ENCODE peak calls at places on chromosomes 13 and 19, in eight cellular contexts. S is stimulated activated CD4-positive, alpha-beta T cell treated with anti-CD3 and anti-CD28 coated beads, TNF-alpha, amount 100 ng/mL, for 48 hours; P is endodermal cell; V is NB4; T is NCI-H1092 treated with DMSO at 0.1 percent for 48 hours; C is tibial artery; E is stomach; X is NCI-H1436 treated with DMSO at 0.1 percent for 48 hours. B is an unnamed sample.

GRCh38 chr13:85536706-85537105 is 262.5 kb downstream of the SLITRK6 start:
- DNase-seq in X (no peak), E (no peak), P (no peak), S (no peak), C (no peak), T (no peak), V (no peak), B (no peak)

GRCh38 chr13:90360785-90361184 is 986.7 kb upstream of the MIR17HG start:
- DNase-seq in C (no peak), E (no peak), P (no peak), V (no peak), S (no peak), X (no peak), T (no peak), B (no peak)

GRCh38 chr19:11304936-11305335 is 9.0 kb downstream of the TSPAN16 start:
- DNase-seq in T (no peak), S (no peak), E (no peak), C (no peak), P (no peak), V (no peak), X (no peak), B (no peak)

GRCh38 chr19:41945135-41945766 is 13.9 kb downstream of the RABAC1 start:
- DNase-seq in E (peak), S (peak), C (no peak), V (no peak), P (no peak), X (no peak), T (no peak), B (peak)

GRCh38 chr19:33684550-33685303 is 63.0 kb downstream of the CHST8 start:
- DNase-seq in E (no peak), S (no peak), P (no peak), C (no peak), T (peak), X (no peak), V (no peak), B (peak)

GRCh38 chr13:32938907-32939306 is 77.3 kb upstream of the KL start:
- DNase-seq in T (no peak), C (no peak), S (no peak), X (no peak), V (peak), E (no peak), P (no peak), B (no peak)

GRCh38 chr19:54282706-54283105 is 1.8 kb upstream of the LILRB2 start:
- DNase-seq in T (no peak), P (no peak), C (no peak), V (peak), E (no peak), S (no peak), X (no peak), B (no peak)

GRCh38 chr19:30227071-30227621 is 145.0 kb upstream of the ZNF536 start:
- DNase-seq in T (no peak), S (no peak), C (no peak), V (no peak), P (peak), E (no peak), X (no peak), B (no peak)

GRCh38 chr19:30675086-30675485 is 302.9 kb downstream of the ZNF536 start:
- DNase-seq in T (no peak), V (no peak), P (peak), X (no peak), E (no peak), S (no peak), C (no peak), B (no peak)

GRCh38 chr13:103351035-103351828 is 285.0 kb upstream of the SLC10A2 start:
- DNase-seq in C (no peak), E (no peak), X (no peak), P (peak), T (no peak), S (no peak), V (no peak), B (no peak)

GRCh38 chr13:112603641-112604220 is 15.8 kb upstream of the TUBGCP3 start:
- DNase-seq in V (no peak), P (no peak), X (no peak), E (no peak), S (no peak), C (no peak), T (peak), B (no peak)

GRCh38 chr13:97057196-97057595 is 62.9 kb upstream of the OXGR1 start:
- DNase-seq in T (no peak), S (no peak), P (no peak), C (no peak), X (no peak), E (no peak), V (no peak), B (no peak)

GRCh38 chr19:49331616-49332055 is 3.6 kb upstream of the CD37 start:
- DNase-seq in V (peak), C (no peak), S (no peak), X (no peak), T (no peak), P (peak), E (peak), B (peak)

GRCh38 chr19:391199-391557 is 17.8 kb downstream of the C2CD4C start:
- DNase-seq in C (no peak), V (no peak), P (no peak), T (no peak), S (no peak), E (no peak), X (no peak), B (no peak)

GRCh38 chr13:82713681-82714405 is 1168.4 kb downstream of the SLITRK1 start:
- DNase-seq in E (no peak), T (no peak), V (no peak), S (no peak), P (no peak), C (no peak), X (no peak), B (no peak)

GRCh38 chr13:94006271-94006670 is 473.2 kb downstream of the DCT start:
- DNase-seq in C (no peak), T (no peak), E (no peak), S (no peak), V (no peak), X (no peak), P (no peak), B (no peak)

GRCh38 chr13:25574437-25575426 is 203.0 kb downstream of the ATP8A2 start:
- DNase-seq in S (peak), T (peak), P (peak), X (peak), C (peak), E (peak), V (peak), B (no peak)

GRCh38 chr13:113901231-113901630 is 37.4 kb upstream of the GAS6 start:
- DNase-seq in P (peak), T (no peak), X (no peak), S (no peak), V (no peak), E (no peak), C (no peak), B (no peak)

GRCh38 chr13:51518847-51519246 is 65.4 kb upstream of the WDFY2 start:
- DNase-seq in S (no peak), C (no peak), E (no peak), T (no peak), X (no peak), P (no peak), V (peak), B (peak)

GRCh38 chr19:4557971-4558941 is 1.2 kb downstream of the SEMA6B start:
- DNase-seq in P (peak), S (no peak), T (peak), V (no peak), C (no peak), X (no peak), E (peak), B (no peak)

GRCh38 chr13:79435549-79435948 is 29.5 kb upstream of the RBM26 start:
- DNase-seq in E (no peak), S (no peak), T (no peak), V (no peak), P (no peak), X (no peak), C (no peak), B (no peak)

GRCh38 chr13:23618341-23618740 is 48.1 kb downstream of the TNFRSF19 start:
- DNase-seq in S (no peak), X (no peak), C (no peak), V (no peak), P (no peak), E (no peak), T (no peak), B (no peak)

GRCh38 chr19:39158646-39159260 is 33.2 kb downstream of the PAK4 start:
- DNase-seq in S (no peak), E (no peak), X (no peak), P (no peak), C (no peak), V (no peak), T (no peak), B (no peak)

GRCh38 chr13:23741879-23742510 is 147.2 kb downstream of the MIPEP start:
- DNase-seq in E (no peak), P (peak), C (no peak), T (no peak), V (peak), S (no peak), X (no peak), B (no peak)

GRCh38 chr19:42634409-42635232 is 39.9 kb upstream of the CEACAM8 start:
- DNase-seq in E (peak), X (no peak), C (no peak), P (peak), S (peak), T (peak), V (peak), B (no peak)

GRCh38 chr19:29662604-29663404 is 2.5 kb upstream of the PLEKHF1 start:
- DNase-seq in V (no peak), S (no peak), X (no peak), C (peak), P (no peak), E (peak), T (no peak), B (no peak)

GRCh38 chr13:51453308-51453958 is 597 bp upstream of the INTS6 start:
- DNase-seq in S (peak), X (no peak), V (peak), C (peak), T (peak), E (no peak), P (no peak), B (peak)

GRCh38 chr13:81773263-81773662 is 1432.3 kb upstream of the SPRY2 start:
- DNase-seq in T (no peak), C (no peak), E (no peak), S (no peak), X (no peak), V (no peak), P (no peak), B (no peak)

GRCh38 chr19:4342421-4343055 is 824 bp upstream of the MPND start:
- DNase-seq in C (peak), V (peak), P (peak), X (peak), S (peak), E (peak), T (peak), B (peak)

GRCh38 chr13:80946008-80946802 is 605.3 kb upstream of the SPRY2 start:
- DNase-seq in E (no peak), S (no peak), V (no peak), T (no peak), X (no peak), C (no peak), P (no peak), B (no peak)

GRCh38 chr19:4051175-4052101 is 15.3 kb downstream of the ZBTB7A start:
- DNase-seq in P (no peak), X (no peak), V (peak), E (no peak), S (no peak), C (no peak), T (no peak), B (peak)

GRCh38 chr19:10724573-10725071 is 6.7 kb downstream of the DNM2 start:
- DNase-seq in P (no peak), T (no peak), S (no peak), X (no peak), E (no peak), C (no peak), V (no peak), B (no peak)

GRCh38 chr13:110509478-110509926 is 52.0 kb downstream of the RAB20 start:
- DNase-seq in P (no peak), X (peak), E (no peak), T (peak), S (no peak), C (no peak), V (no peak), B (no peak)

GRCh38 chr13:24232474-24232873 is 72.0 kb downstream of the SPATA13 start:
- DNase-seq in X (no peak), P (no peak), V (no peak), T (no peak), C (no peak), S (no peak), E (no peak), B (no peak)

GRCh38 chr19:50835785-50836542 is 2.6 kb upstream of the KLK15 start:
- DNase-seq in E (peak), T (peak), X (no peak), S (peak), C (no peak), P (peak), V (peak), B (no peak)

B was measured in CD14-positive monocyte.